ENCODE peak calls at places on chromosomes 4 and X, in five cellular contexts. One of them, this sample, is unnamed.

GRCh38 chr4:144740316-144740715 is 94.4 kb downstream of the HHIP start:
- DNase-seq in frontal cortex: no peak
- DNase-seq in foreskin fibroblast: peak; percentile 14
- DNase-seq in SK-MEL-5: no peak
- DNase-seq in COLO829: no peak
- DNase-seq in this sample: no peak

GRCh38 chrX:39201305-39201990 is 400.2 kb downstream of the MID1IP1 start:
- DNase-seq in foreskin fibroblast: peak; percentile 1
- DNase-seq in SK-MEL-5: no peak
- DNase-seq in frontal cortex: no peak
- DNase-seq in COLO829: no peak
- DNase-seq in this sample: no peak

GRCh38 chrX:122770581-122770980 is 413.5 kb upstream of the GRIA3 start:
- DNase-seq in foreskin fibroblast: no peak
- DNase-seq in COLO829: no peak
- DNase-seq in frontal cortex: no peak
- DNase-seq in SK-MEL-5: no peak
- DNase-seq in this sample: no peak

GRCh38 chrX:150269613-150270254 is 93.4 kb upstream of the MAMLD1 start:
- DNase-seq in SK-MEL-5: no peak
- DNase-seq in frontal cortex: no peak
- DNase-seq in foreskin fibroblast: no peak
- DNase-seq in COLO829: no peak
- DNase-seq in this sample: no peak

GRCh38 chr4:78286281-78286680 is 229.2 kb downstream of the FRAS1 start:
- DNase-seq in SK-MEL-5: no peak
- DNase-seq in foreskin fibroblast: no peak
- DNase-seq in COLO829: no peak
- DNase-seq in frontal cortex: no peak
- DNase-seq in this sample: no peak

GRCh38 chrX:85963736-85964135 is 83.6 kb downstream of the CHM start:
- DNase-seq in COLO829: peak; percentile 21
- DNase-seq in SK-MEL-5: no peak
- DNase-seq in foreskin fibroblast: peak; percentile 79
- DNase-seq in frontal cortex: no peak
- DNase-seq in this sample: peak; percentile 28

GRCh38 chr4:23153076-23153475 is 460.3 kb downstream of the GBA3 start:
- DNase-seq in frontal cortex: no peak
- DNase-seq in COLO829: no peak
- DNase-seq in foreskin fibroblast: no peak
- DNase-seq in SK-MEL-5: no peak
- DNase-seq in this sample: no peak

GRCh38 chrX:10932842-10933440 is 178.2 kb upstream of the HCCS start:
- DNase-seq in SK-MEL-5: no peak
- DNase-seq in foreskin fibroblast: peak; percentile 66
- DNase-seq in COLO829: no peak
- DNase-seq in frontal cortex: no peak
- DNase-seq in this sample: no peak

GRCh38 chr4:123564758-123565346 is 168.3 kb downstream of the SPRY1 start:
- DNase-seq in foreskin fibroblast: peak; percentile 76
- DNase-seq in SK-MEL-5: peak; percentile 94
- DNase-seq in frontal cortex: no peak
- DNase-seq in COLO829: peak; percentile 91
- DNase-seq in this sample: peak; percentile 19

GRCh38 chrX:24242649-24243556 is 71.0 kb downstream of the SUPT20HL2 start:
- DNase-seq in COLO829: peak; percentile 40
- DNase-seq in SK-MEL-5: peak; percentile 96
- DNase-seq in frontal cortex: no peak
- DNase-seq in foreskin fibroblast: peak; percentile 85
- DNase-seq in this sample: peak; percentile 86

GRCh38 chr4:3364634-3365314 is 72.0 kb downstream of the RGS12 start:
- DNase-seq in COLO829: no peak
- DNase-seq in frontal cortex: no peak
- DNase-seq in SK-MEL-5: no peak
- DNase-seq in foreskin fibroblast: no peak
- DNase-seq in this sample: no peak

GRCh38 chr4:17009871-17010367 is 111.5 kb upstream of the LDB2 start:
- DNase-seq in frontal cortex: no peak
- DNase-seq in foreskin fibroblast: no peak
- DNase-seq in SK-MEL-5: no peak
- DNase-seq in COLO829: no peak
- DNase-seq in this sample: no peak

GRCh38 chr4:118826723-118827444 is 9.0 kb downstream of the SEC24D start:
- DNase-seq in foreskin fibroblast: no peak
- DNase-seq in COLO829: no peak
- DNase-seq in frontal cortex: no peak
- DNase-seq in SK-MEL-5: no peak
- DNase-seq in this sample: no peak

GRCh38 chr4:74009307-74009706 is 10.8 kb upstream of the CXCL5 start:
- DNase-seq in COLO829: no peak
- DNase-seq in foreskin fibroblast: no peak
- DNase-seq in SK-MEL-5: no peak
- DNase-seq in frontal cortex: no peak
- DNase-seq in this sample: no peak

This sample was measured in GM04503.